ENCODE peak calls at places on chromosomes 1 and 21, in eight cellular contexts. C is Kasumi-1; R is effector CD8-positive, alpha-beta T cell; H is NCI-H1436 treated with DMSO at 0.1 percent for 48 hours; U is PC-9; X is heart right ventricle; P is CD4-positive, alpha-beta T cell; J is NCI-H510A treated with DMSO at 0.1 percent for 48 hours. A is an unnamed sample.

GRCh38 chr1:17587693-17588047 is 48.2 kb downstream of the ARHGEF10L start:
- DNase-seq in C (no peak), R (no peak), H (no peak), U (no peak), X (no peak), P (no peak), J (no peak), A (no peak)

GRCh38 chr1:20362856-20363255 is 72.2 kb downstream of the VWA5B1 start:
- DNase-seq in C (no peak), R (no peak), H (no peak), U (no peak), X (no peak), P (no peak), J (no peak), A (no peak)

GRCh38 chr1:183097438-183098051 is 74.3 kb downstream of the LAMC1 start:
- DNase-seq in C (no peak), R (no peak), H (no peak), U (no peak), X (no peak), P (no peak), J (no peak), A (no peak)

GRCh38 chr1:235021321-235021720 is 107.3 kb downstream of the TOMM20 start:
- DNase-seq in C (no peak), R (no peak), H (no peak), U (no peak), X (no peak), P (no peak), J (no peak), A (no peak)

GRCh38 chr1:100452641-100453040 is 85.3 kb upstream of the GPR88 start:
- DNase-seq in C (no peak), R (no peak), H (no peak), U (no peak), X (no peak), P (no peak), J (no peak), A (no peak)

GRCh38 chr21:42636535-42636914 is 16.9 kb upstream of the PDE9A start:
- DNase-seq in C (no peak), R (no peak), H (no peak), U (peak; percentile 88), X (no peak), P (no peak), J (no peak), A (no peak)

GRCh38 chr1:37887986-37888700 is 28.8 kb upstream of the MTF1 start:
- DNase-seq in C (no peak), R (no peak), H (no peak), U (no peak), X (no peak), P (no peak), J (no peak), A (no peak)

GRCh38 chr21:44433791-44434567 is 21.3 kb upstream of the LRRC3 start:
- DNase-seq in C (no peak), R (no peak), H (no peak), U (no peak), X (no peak), P (no peak), J (no peak), A (no peak)

GRCh38 chr1:207754011-207754410 is 2.2 kb downstream of the CD46 start:
- DNase-seq in C (no peak), R (no peak), H (no peak), U (no peak), X (no peak), P (no peak), J (no peak), A (no peak)

GRCh38 chr1:30405631-30406212 is 317.7 kb downstream of the MATN1 start:
- DNase-seq in C (no peak), R (no peak), H (no peak), U (no peak), X (no peak), P (no peak), J (no peak), A (no peak)

GRCh38 chr1:116134178-116134773 is 23.1 kb downstream of the MAB21L3 start:
- DNase-seq in C (peak; percentile 21), R (no peak), H (no peak), U (no peak), X (no peak), P (no peak), J (no peak), A (no peak)

GRCh38 chr1:157132602-157133167 is 5.5 kb downstream of the ETV3 start:
- DNase-seq in C (no peak), R (no peak), H (no peak), U (peak; percentile 97), X (no peak), P (no peak), J (no peak), A (no peak)

GRCh38 chr21:42570841-42571387 is 57.3 kb downstream of the SLC37A1 start:
- DNase-seq in C (no peak), R (no peak), H (no peak), U (no peak), X (no peak), P (no peak), J (peak; percentile 8), A (peak; percentile 85)

GRCh38 chr1:181392133-181392532 is 91.2 kb upstream of the CACNA1E start:
- DNase-seq in C (no peak), R (no peak), H (no peak), U (no peak), X (no peak), P (no peak), J (no peak), A (no peak)

GRCh38 chr1:225388372-225388771 is 39.5 kb downstream of the LBR start:
- DNase-seq in C (no peak), R (no peak), H (no peak), U (no peak), X (no peak), P (no peak), J (no peak), A (no peak)

GRCh38 chr1:106526650-106527049 is 529.8 kb upstream of the PRMT6 start:
- DNase-seq in C (no peak), R (no peak), H (no peak), U (no peak), X (no peak), P (no peak), J (no peak), A (no peak)

A was measured in NCI-H146.